ENCODE peak calls at places on chromosomes 5 and 9, in ten cellular contexts. M is OCI-LY7; I is A549; V is naive thymus-derived CD4-positive, alpha-beta T cell; O is AG04450; X is ovary; W is epithelial cell of esophagus; G is left lung; D is NT2/D1; Y is transverse colon. T is an unnamed sample.

GRCh38 chr5:37005252-37005651 is 128.7 kb downstream of the NIPBL start:
- DNase-seq in X (no peak), V (no peak), G (no peak), O (no peak), M (no peak), W (no peak), D (no peak), Y (no peak), I (no peak), T (no peak)

GRCh38 chr9:91795500-91796241 is 154.4 kb downstream of the ROR2 start:
- DNase-seq in M (no peak), X (no peak), G (no peak), I (no peak), D (no peak), Y (no peak), V (no peak), W (peak), O (no peak), T (no peak)

GRCh38 chr5:78543292-78543691 is 105.3 kb downstream of the LHFPL2 start:
- DNase-seq in Y (no peak), V (no peak), G (no peak), O (no peak), D (no peak), I (no peak), X (no peak), M (no peak), W (no peak), T (no peak)

GRCh38 chr5:34530637-34531036 is 125.5 kb upstream of the RAI14 start:
- DNase-seq in V (no peak), D (no peak), X (no peak), Y (no peak), I (no peak), G (no peak), W (no peak), M (no peak), O (no peak), T (no peak)

GRCh38 chr9:71725590-71726338 is 42.5 kb downstream of the CEMIP2 start:
- DNase-seq in O (peak), M (no peak), W (peak), X (no peak), I (peak), D (no peak), V (no peak), Y (no peak), G (no peak), T (no peak)

GRCh38 chr5:172769598-172770373 is 1.2 kb downstream of the DUSP1 start:
- DNase-seq in G (no peak), D (no peak), V (no peak), W (no peak), Y (peak), I (no peak), O (no peak), X (peak), M (peak), T (no peak)

GRCh38 chr5:87190687-87191086 is 77.0 kb upstream of the RASA1 start:
- DNase-seq in V (no peak), X (no peak), D (no peak), M (no peak), I (no peak), O (no peak), Y (no peak), W (no peak), G (no peak), T (no peak)

GRCh38 chr5:67297376-67297775 is 100.8 kb upstream of the CD180 start:
- DNase-seq in V (no peak), Y (no peak), W (peak), G (no peak), X (no peak), M (no peak), O (no peak), D (no peak), I (no peak), T (no peak)

GRCh38 chr9:75974006-75974766 is 83.7 kb downstream of the PCSK5 start:
- DNase-seq in V (no peak), G (no peak), Y (no peak), X (no peak), O (no peak), D (no peak), W (no peak), M (no peak), I (no peak), T (no peak)

GRCh38 chr5:56852228-56853000 is 37.1 kb downstream of the MAP3K1 start:
- DNase-seq in I (no peak), Y (no peak), W (no peak), O (no peak), X (no peak), M (no peak), D (no peak), G (no peak), V (no peak), T (no peak)

GRCh38 chr5:74040811-74041491 is 415.0 kb downstream of the ARHGEF28 start:
- DNase-seq in I (no peak), V (no peak), X (no peak), D (no peak), Y (no peak), O (no peak), M (no peak), W (peak), G (no peak), T (no peak)

GRCh38 chr9:137550958-137551655 is 572 bp upstream of the MRPL41 start:
- DNase-seq in G (peak), V (no peak), W (no peak), D (peak), M (no peak), O (peak), I (peak), Y (no peak), X (no peak), T (peak)

GRCh38 chr5:56637321-56637920 is 177.9 kb upstream of the MAP3K1 start:
- DNase-seq in O (no peak), I (no peak), D (no peak), Y (no peak), X (no peak), W (no peak), V (no peak), M (no peak), G (no peak), T (no peak)

GRCh38 chr5:79074641-79075040 is 5.1 kb downstream of the BHMT2 start:
- DNase-seq in G (no peak), D (no peak), V (no peak), M (no peak), Y (no peak), I (no peak), O (peak), W (peak), X (no peak), T (no peak)

GRCh38 chr9:113645224-113645971 is 181.9 kb downstream of the RGS3 start:
- DNase-seq in G (no peak), D (no peak), O (no peak), Y (no peak), M (no peak), I (no peak), V (no peak), W (no peak), X (peak), T (no peak)

DNA sequence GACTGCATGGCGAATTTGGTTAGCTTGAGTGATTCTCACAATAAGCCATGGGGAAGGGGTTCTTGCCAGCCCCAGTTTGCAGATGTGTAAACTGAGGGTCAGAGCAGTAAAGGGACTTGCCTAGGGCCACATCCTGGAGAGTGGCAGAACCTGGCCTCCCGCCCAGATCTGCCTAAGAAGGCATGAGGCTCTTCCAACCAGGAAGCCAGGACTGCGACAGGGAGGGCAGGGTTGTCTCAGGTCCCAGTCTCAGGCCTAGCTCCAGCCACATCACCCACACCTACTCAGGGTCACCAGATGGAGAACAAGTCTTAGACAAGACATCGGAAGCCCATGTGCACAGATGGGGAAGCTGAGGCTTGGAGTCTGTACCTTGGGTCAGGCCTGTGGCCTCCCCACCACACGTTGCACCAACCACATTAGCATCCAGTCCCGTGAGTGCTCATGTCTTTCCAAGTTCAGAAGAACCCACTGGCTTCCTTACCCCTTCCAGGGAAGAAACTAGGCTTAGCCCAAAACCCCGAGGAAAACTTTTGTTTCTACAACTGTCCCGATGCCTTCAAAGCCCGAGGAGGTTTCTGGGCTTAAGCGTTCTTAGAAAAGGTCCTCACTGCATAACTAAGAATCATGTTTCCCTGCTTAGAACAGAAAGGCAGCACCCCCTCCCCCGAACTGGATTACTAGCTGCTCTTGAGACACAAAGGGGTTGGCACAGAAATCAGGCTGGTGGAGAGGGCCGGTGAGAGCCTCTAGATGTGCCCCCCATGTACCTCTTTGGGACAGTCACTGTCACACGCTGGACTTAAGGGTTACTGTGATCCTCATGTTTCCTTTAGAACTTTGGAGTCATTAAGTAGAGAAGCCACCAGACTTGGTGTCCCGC is 2.3 kb downstream of the FAM78A start:
- DNase-seq in M (peak), D (no peak), Y (no peak), W (no peak), O (no peak), G (peak), I (no peak), V (no peak), X (no peak), T (no peak)
- H3K4me3 ChIP-seq in M (peak), D (no peak), Y (peak), W (no peak), O (no peak), G (peak), I (no peak), V (peak), X (peak), T (no peak)

GRCh38 chr5:31161772-31162171 is 31.7 kb upstream of the CDH6 start:
- DNase-seq in I (no peak), O (no peak), M (no peak), W (peak), V (no peak), Y (no peak), G (no peak), X (no peak), D (peak), T (no peak)
- H3K4me3 ChIP-seq in I (no peak), O (no peak), M (no peak), W (no peak), V (no peak), Y (no peak), G (no peak), X (no peak), D (no peak), T (no peak)

GRCh38 chr5:136382071-136382470 is 16.7 kb upstream of the TRPC7 start:
- DNase-seq in I (no peak), O (no peak), M (no peak), W (no peak), X (no peak), G (no peak), D (peak), Y (no peak), V (no peak), T (peak)

GRCh38 chr5:136388474-136388873 is 23.1 kb upstream of the TRPC7 start:
- DNase-seq in D (no peak), Y (no peak), I (no peak), X (no peak), V (no peak), G (no peak), O (no peak), M (no peak), W (no peak), T (no peak)

DNA sequence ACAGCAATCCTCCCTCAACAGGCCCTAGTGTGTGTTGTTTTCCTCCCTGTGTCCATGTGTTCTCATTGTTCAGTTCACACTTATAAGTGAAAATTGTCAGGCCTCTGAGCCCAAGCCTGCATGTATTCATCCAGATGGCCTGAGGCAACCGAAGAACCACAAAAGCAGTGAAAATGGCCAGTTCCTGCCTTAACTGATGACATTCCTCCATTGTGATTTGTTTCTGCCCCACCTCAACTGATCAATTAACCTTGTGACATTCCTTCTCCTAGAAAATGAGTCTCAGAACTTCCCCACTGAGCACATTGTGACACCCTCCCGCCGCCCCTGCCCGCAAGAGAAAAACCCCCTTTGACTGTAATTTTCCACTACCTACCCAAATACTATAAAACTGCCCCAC is 17.4 kb upstream of the TRPC7 start:
- DNase-seq in D (no peak), V (no peak), I (no peak), X (no peak), Y (no peak), W (no peak), O (no peak), G (no peak), M (no peak), T (no peak)
- H3K4me3 ChIP-seq in D (no peak), V (no peak), I (no peak), X (no peak), Y (no peak), W (no peak), O (no peak), G (no peak), M (no peak), T (no peak)

GRCh38 chr5:169181785-169182184 is 119.2 kb downstream of the SLIT3 start:
- DNase-seq in I (no peak), W (peak), O (no peak), G (no peak), V (no peak), X (no peak), Y (no peak), M (no peak), D (no peak), T (no peak)

GRCh38 chr5:169190860-169191259 is 110.1 kb downstream of the SLIT3 start:
- DNase-seq in X (no peak), G (no peak), D (no peak), M (no peak), Y (no peak), V (no peak), I (no peak), W (peak), O (no peak), T (no peak)

GRCh38 chr5:169182797-169183196 is 118.1 kb downstream of the SLIT3 start:
- DNase-seq in D (no peak), Y (no peak), G (no peak), O (no peak), I (no peak), W (no peak), X (no peak), M (no peak), V (no peak), T (no peak)

GRCh38 chr5:169183581-169183980 is 117.4 kb downstream of the SLIT3 start:
- DNase-seq in I (no peak), X (no peak), M (no peak), W (no peak), O (no peak), V (no peak), Y (no peak), G (no peak), D (no peak), T (no peak)

GRCh38 chr5:169185626-169186025 is 115.3 kb downstream of the SLIT3 start:
- DNase-seq in Y (no peak), O (no peak), X (no peak), W (no peak), V (no peak), G (no peak), D (no peak), I (no peak), M (no peak), T (no peak)
- H3K4me3 ChIP-seq in Y (no peak), O (no peak), X (no peak), W (no peak), V (no peak), G (no peak), D (no peak), I (no peak), M (no peak), T (no peak)

DNA sequence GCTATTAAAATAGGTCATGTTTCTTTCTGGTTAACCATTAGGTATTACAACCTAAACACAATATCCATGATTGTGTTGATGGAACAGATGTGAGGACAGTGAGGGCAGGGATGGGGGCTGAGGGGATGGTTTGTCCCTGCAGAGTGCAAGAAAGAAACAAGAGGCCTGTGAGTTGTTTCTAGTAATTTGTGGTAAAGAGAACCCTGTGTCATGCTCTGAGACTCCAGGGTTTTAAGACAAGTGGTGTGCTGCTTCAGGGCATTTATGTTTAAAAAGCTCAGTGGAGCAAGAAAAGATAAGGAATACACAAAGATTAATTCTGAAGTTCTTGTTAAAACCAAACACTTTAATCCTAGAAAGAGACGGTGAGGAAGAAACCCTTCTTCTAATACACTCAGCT is 656.5 kb downstream of the TLE1 start:
- DNase-seq in Y (no peak), V (no peak), M (no peak), O (no peak), G (no peak), X (no peak), W (no peak), D (no peak), I (no peak), T (no peak)
- H3K4me3 ChIP-seq in Y (no peak), V (no peak), M (no peak), O (no peak), G (no peak), X (no peak), W (no peak), D (no peak), I (no peak), T (no peak)

GRCh38 chr5:71825992-71826391 is 106.9 kb downstream of the CARTPT start:
- DNase-seq in W (no peak), X (no peak), G (no peak), O (no peak), Y (no peak), V (no peak), I (no peak), D (no peak), M (no peak), T (no peak)
- H3K4me3 ChIP-seq in W (no peak), X (no peak), G (no peak), O (no peak), Y (no peak), V (no peak), I (no peak), D (no peak), M (no peak), T (no peak)

DNA sequence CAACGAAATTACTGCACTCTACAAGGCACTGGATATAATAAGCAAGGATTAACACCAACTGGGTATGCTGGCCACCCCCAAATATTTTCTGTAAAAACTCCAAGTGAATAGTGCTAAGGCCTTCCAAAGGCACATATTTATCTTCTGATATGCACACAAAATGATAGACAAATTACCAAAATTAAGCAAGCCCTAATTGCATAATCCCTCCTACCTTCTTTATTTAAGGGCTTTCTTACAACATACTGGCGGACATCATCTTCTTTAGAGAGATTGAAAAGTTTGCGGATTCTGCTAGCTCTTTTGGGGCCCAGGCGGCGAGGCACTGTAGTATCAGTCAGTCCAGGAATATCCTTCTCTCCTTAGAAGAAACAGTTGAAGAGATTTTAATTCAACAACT is 1.9 kb downstream of the RPS6 start:
- DNase-seq in W (no peak), O (no peak), D (no peak), M (no peak), V (no peak), G (no peak), X (no peak), Y (no peak), I (no peak), T (no peak)
- H3K4me3 ChIP-seq in W (peak), O (peak), D (peak), M (peak), V (no peak), G (no peak), X (no peak), Y (peak), I (peak), T (no peak)

GRCh38 chr5:180988592-180988991 is at the start of gene BTNL3:
- DNase-seq in X (no peak), G (no peak), W (no peak), Y (peak), V (no peak), O (no peak), M (no peak), I (no peak), D (no peak), T (no peak)

GRCh38 chr5:180988011-180988410 is 635 bp upstream of the BTNL3 start:
- DNase-seq in X (no peak), Y (peak), V (no peak), W (no peak), G (no peak), O (no peak), M (no peak), I (no peak), D (no peak), T (no peak)

GRCh38 chr5:180990889-180991257 is 2.2 kb downstream of the BTNL3 start:
- DNase-seq in D (no peak), G (no peak), X (no peak), Y (peak), I (no peak), O (no peak), V (no peak), W (no peak), M (no peak), T (no peak)

DNA sequence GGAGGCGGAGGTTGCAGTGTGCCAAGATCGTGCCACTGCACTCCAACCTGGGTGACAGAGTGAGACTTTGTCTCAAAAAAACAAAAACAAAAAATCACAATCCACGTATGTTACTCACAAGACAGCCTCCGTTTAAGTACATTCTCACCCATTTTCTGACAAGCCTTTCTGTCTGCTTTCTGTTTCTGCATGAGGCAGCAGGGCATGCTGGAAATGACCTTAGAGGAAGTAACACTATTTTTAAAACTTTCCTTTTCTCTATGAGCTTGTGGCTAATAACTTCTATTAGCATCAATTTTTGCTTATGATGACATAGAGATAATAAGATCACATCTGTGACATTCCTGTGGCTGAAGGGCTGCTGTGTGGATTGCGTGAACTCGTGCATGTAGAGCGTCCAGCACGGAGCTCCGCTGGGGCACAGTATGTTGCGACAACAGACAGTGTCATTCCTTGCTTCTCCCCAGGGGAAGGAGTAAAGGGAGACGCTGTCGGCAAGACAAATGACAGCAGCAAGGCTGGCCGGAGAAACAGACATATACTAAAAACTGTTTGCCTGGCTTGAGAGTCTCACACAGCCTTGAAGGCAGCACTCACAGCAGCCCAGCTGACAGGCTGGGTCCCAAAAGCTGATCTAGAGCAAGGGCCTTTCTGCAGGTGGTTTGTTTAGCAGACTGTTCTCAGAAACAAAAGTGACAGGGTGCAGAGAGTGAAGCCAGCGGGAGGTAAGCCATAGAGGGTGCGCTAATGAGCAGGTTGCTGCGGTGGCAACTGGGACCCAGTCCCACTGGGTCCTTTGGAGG is 1.6 kb downstream of the BTNL3 start:
- DNase-seq in D (no peak), Y (no peak), G (no peak), M (peak), W (no peak), I (no peak), V (no peak), O (no peak), X (no peak), T (no peak)
- H3K4me3 ChIP-seq in D (no peak), Y (peak), G (no peak), M (peak), W (no peak), I (no peak), V (no peak), O (no peak), X (no peak), T (no peak)

DNA sequence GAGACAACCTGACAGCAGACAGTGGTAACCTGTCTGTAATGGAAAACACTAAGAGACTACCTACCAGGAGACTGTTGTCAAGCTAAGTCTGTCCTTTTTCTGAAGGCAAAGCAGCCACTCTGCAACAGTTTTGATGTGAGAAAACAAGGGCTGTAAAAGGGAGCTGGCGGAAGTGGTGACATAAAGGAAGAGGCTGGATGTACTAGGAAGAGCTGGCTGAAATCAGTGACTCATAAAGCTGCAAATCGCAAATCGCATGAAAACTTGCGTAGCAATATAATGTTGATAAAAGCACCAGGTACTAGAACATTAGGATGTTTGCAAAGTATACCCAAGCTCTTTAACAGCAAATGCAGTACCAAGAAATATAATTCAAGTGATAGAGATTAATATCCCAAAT is 1.4 kb downstream of the NSUN2 start:
- DNase-seq in O (no peak), V (no peak), D (no peak), M (no peak), G (no peak), W (peak), Y (no peak), I (no peak), X (no peak), T (no peak)
- H3K4me3 ChIP-seq in O (peak), V (peak), D (peak), M (peak), G (no peak), W (peak), Y (peak), I (peak), X (no peak), T (no peak)

T was measured in iPS DF 6.9.